ENCODE peak calls at places on chromosome 3, in eight cellular contexts. Z, L, B, M, R, O, D and S are unnamed samples.

GRCh38 chr3:154095832-154096421 is 25.3 kb upstream of the ARHGEF26 start:
- DNase-seq in Z (peak; percentile 16), L (no peak), B (no peak), M (peak; percentile 53), R (no peak), O (no peak), D (no peak), S (no peak)

GRCh38 chr3:184682671-184683070 is 29.2 kb downstream of the MAGEF1 start:
- DNase-seq in Z (no peak), L (peak; percentile 23), B (no peak), M (no peak), R (no peak), O (no peak), D (no peak), S (no peak)

GRCh38 chr3:15983232-15983631 is 185.5 kb upstream of the ANKRD28 start:
- DNase-seq in Z (no peak), L (no peak), B (no peak), M (peak; percentile 93), R (no peak), O (no peak), D (peak; percentile 79), S (peak; percentile 73)

GRCh38 chr3:115808239-115808638 is 184.9 kb downstream of the GAP43 start:
- DNase-seq in Z (no peak), L (no peak), B (no peak), M (peak; percentile 46), R (no peak), O (no peak), D (no peak), S (no peak)

GRCh38 chr3:129014148-129014547 is 13.0 kb downstream of the EFCC1 start:
- DNase-seq in Z (no peak), L (peak; percentile 27), B (no peak), M (no peak), R (no peak), O (no peak), D (no peak), S (no peak)

GRCh38 chr3:126017310-126017709 is 48.3 kb downstream of the ROPN1B start:
- DNase-seq in Z (no peak), L (no peak), B (no peak), M (no peak), R (no peak), O (no peak), D (no peak), S (no peak)

GRCh38 chr3:10816019-10816862 is at the start of gene SLC6A11:
- DNase-seq in Z (peak; percentile 70), L (peak; percentile 63), B (no peak), M (peak; percentile 11), R (no peak), O (peak; percentile 84), D (no peak), S (no peak)

GRCh38 chr3:14307953-14308352 is 94.5 kb upstream of the SLC6A6 start:
- DNase-seq in Z (no peak), L (no peak), B (no peak), M (peak; percentile 35), R (no peak), O (no peak), D (no peak), S (no peak)

GRCh38 chr3:59726279-59726678 is 676.5 kb upstream of the CFAP20DC start:
- DNase-seq in Z (no peak), L (no peak), B (no peak), M (no peak), R (no peak), O (no peak), D (no peak), S (no peak)

GRCh38 chr3:117252208-117252607 is 542.6 kb downstream of the TUSC7 start:
- DNase-seq in Z (no peak), L (no peak), B (no peak), M (peak; percentile 52), R (no peak), O (no peak), D (peak; percentile 39), S (peak; percentile 12)

GRCh38 chr3:173660645-173661299 is 263.2 kb downstream of the NLGN1 start:
- DNase-seq in Z (no peak), L (no peak), B (no peak), M (peak; percentile 42), R (no peak), O (no peak), D (no peak), S (no peak)

GRCh38 chr3:110754207-110754916 is 317.3 kb upstream of the NECTIN3 start:
- DNase-seq in Z (no peak), L (no peak), B (no peak), M (no peak), R (no peak), O (no peak), D (no peak), S (no peak)

GRCh38 chr3:33047842-33048834 is 48.8 kb downstream of the GLB1 start:
- DNase-seq in Z (no peak), L (no peak), B (no peak), M (no peak), R (no peak), O (no peak), D (no peak), S (no peak)

GRCh38 chr3:9867106-9867505 is 12.9 kb downstream of the CIDEC start:
- DNase-seq in Z (no peak), L (no peak), B (no peak), M (no peak), R (no peak), O (no peak), D (no peak), S (no peak)

GRCh38 chr3:191492601-191493000 is 31.6 kb downstream of the PYDC2 start:
- DNase-seq in Z (no peak), L (no peak), B (no peak), M (peak; percentile 15), R (no peak), O (no peak), D (no peak), S (no peak)

GRCh38 chr3:39140341-39140971 is 12.9 kb downstream of the CSRNP1 start:
- DNase-seq in Z (no peak), L (peak; percentile 29), B (no peak), M (no peak), R (no peak), O (no peak), D (peak; percentile 50), S (no peak)

GRCh38 chr3:100277255-100277800 is 16.5 kb downstream of the TBC1D23 start:
- DNase-seq in Z (no peak), L (no peak), B (no peak), M (no peak), R (no peak), O (no peak), D (no peak), S (no peak)

GRCh38 chr3:139357899-139358298 is 14.1 kb downstream of the MRPS22 start:
- DNase-seq in Z (no peak), L (no peak), B (no peak), M (no peak), R (no peak), O (no peak), D (no peak), S (no peak)

GRCh38 chr3:136207741-136208140 is 11.6 kb upstream of the MSL2 start:
- DNase-seq in Z (no peak), L (no peak), B (no peak), M (no peak), R (no peak), O (no peak), D (no peak), S (no peak)

GRCh38 chr3:146164951-146165350 is 4.0 kb upstream of the PLOD2 start:
- DNase-seq in Z (no peak), L (no peak), B (no peak), M (no peak), R (no peak), O (no peak), D (no peak), S (no peak)

GRCh38 chr3:146163584-146163983 is 2.6 kb upstream of the PLOD2 start:
- DNase-seq in Z (no peak), L (no peak), B (no peak), M (peak; percentile 89), R (no peak), O (no peak), D (peak; percentile 86), S (peak; percentile 65)

GRCh38 chr3:146165370-146165769 is 4.4 kb upstream of the PLOD2 start:
- DNase-seq in Z (no peak), L (no peak), B (no peak), M (peak; percentile 70), R (no peak), O (no peak), D (no peak), S (no peak)

GRCh38 chr3:146164506-146164905 is 3.5 kb upstream of the PLOD2 start:
- DNase-seq in Z (no peak), L (no peak), B (no peak), M (no peak), R (no peak), O (no peak), D (no peak), S (no peak)

GRCh38 chr3:146164071-146164470 is 3.1 kb upstream of the PLOD2 start:
- DNase-seq in Z (no peak), L (no peak), B (no peak), M (peak; percentile 64), R (no peak), O (no peak), D (no peak), S (no peak)
- H3K27ac ChIP-seq in Z (no peak overlapping the region), L (no peak overlapping the region), B (no peak overlapping the region), M (peak overlapping the region; percentile 91), R (no peak overlapping the region), O (no peak overlapping the region), D (peak overlapping the region; percentile 25), S (peak overlapping the region; percentile 76)

DNA sequence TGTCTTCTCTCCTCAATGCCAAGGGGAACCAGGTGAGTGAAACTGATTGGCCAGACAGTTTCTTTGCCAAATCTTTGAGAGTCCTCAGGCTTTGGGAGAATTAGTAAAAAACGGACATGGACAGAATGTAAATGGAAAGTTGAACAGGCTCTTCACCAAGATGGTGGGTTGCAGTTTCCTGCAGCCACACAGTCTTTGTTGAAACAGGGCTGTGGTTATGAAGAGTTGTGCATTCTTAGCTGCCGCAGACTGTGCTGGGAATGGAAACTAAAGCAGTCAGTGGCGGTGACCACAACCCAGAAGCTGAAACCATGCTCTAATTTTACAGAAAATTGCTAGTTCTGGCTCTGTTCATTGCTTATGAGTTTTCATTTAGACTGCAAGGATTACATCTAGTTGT is 42.1 kb upstream of the TASOR start:
- DNase-seq in Z (no peak), L (no peak), B (no peak), M (no peak), R (no peak), O (no peak), D (no peak), S (no peak)
- H3K27ac ChIP-seq in Z (no peak overlapping the region), L (no peak overlapping the region), B (no peak overlapping the region), M (no peak overlapping the region), R (no peak overlapping the region), O (no peak overlapping the region), D (no peak overlapping the region), S (no peak overlapping the region)

GRCh38 chr3:175431396-175431795 is 572.3 kb downstream of the NAALADL2 start:
- DNase-seq in Z (peak; percentile 27), L (no peak), B (no peak), M (no peak), R (no peak), O (no peak), D (no peak), S (no peak)
- H3K27ac ChIP-seq in Z (no peak overlapping the region), L (no peak overlapping the region), B (no peak overlapping the region), M (no peak overlapping the region), R (no peak overlapping the region), O (no peak overlapping the region), D (no peak overlapping the region), S (no peak overlapping the region)

DNA sequence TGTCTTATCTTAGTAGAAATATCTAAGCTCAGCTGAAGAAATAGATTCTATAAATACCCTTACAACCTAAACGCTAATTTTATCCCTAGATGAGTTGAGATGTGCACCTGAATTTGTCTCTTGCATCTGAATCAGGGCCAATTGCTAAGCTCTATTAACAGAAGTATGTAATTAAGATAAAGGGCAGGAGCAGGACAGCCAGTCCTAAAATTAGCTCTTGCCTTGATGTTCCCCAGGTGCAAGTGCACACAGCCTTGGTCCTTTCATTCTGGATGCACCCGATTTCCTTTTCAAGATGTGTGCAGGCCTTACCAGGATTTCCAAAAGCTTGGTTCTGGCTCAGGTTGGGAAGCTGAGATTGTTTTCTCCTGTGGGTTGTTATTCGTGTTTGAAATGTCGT is 52.4 kb downstream of the MAGI1 start:
- DNase-seq in Z (no peak), L (no peak), B (no peak), M (no peak), R (no peak), O (no peak), D (no peak), S (no peak)
- H3K27ac ChIP-seq in Z (no peak overlapping the region), L (no peak overlapping the region), B (no peak overlapping the region), M (no peak overlapping the region), R (no peak overlapping the region), O (no peak overlapping the region), D (no peak overlapping the region), S (no peak overlapping the region)